ENCODE peak calls at places on chromosomes 2 and 18, in seven cellular contexts. J, C, X, V, M, T and Y are unnamed samples.

GRCh38 chr2:101805146-101806088 is 107.9 kb downstream of the MAP4K4 start:
- DNase-seq in J (peak; percentile 42), C (no peak), X (no peak), V (peak; percentile 27), M (no peak), T (no peak), Y (no peak)

GRCh38 chr18:47150029-47150823 is at the start of gene HDHD2:
- DNase-seq in J (peak; percentile 78), C (peak; percentile 57), X (peak; percentile 90), V (peak; percentile 86), M (peak; percentile 85), T (peak; percentile 94), Y (peak; percentile 88)

GRCh38 chr2:134782792-134783191 is 55.6 kb upstream of the ACMSD start:
- DNase-seq in J (peak; percentile 36), C (no peak), X (no peak), V (peak; percentile 19), M (no peak), T (no peak), Y (no peak)

GRCh38 chr2:69535739-69536374 is 98.6 kb upstream of the NFU1 start:
- DNase-seq in J (no peak), C (no peak), X (no peak), V (no peak), M (no peak), T (no peak), Y (no peak)

GRCh38 chr2:20218331-20219320 is 6.3 kb downstream of the SDC1 start:
- DNase-seq in J (no peak), C (no peak), X (no peak), V (no peak), M (no peak), T (peak; percentile 52), Y (no peak)

GRCh38 chr2:221276033-221276432 is 296.1 kb downstream of the EPHA4 start:
- DNase-seq in J (no peak), C (no peak), X (no peak), V (no peak), M (no peak), T (no peak), Y (no peak)

GRCh38 chr18:31369478-31369877 is 7.1 kb upstream of the DSG4 start:
- DNase-seq in J (no peak), C (no peak), X (no peak), V (no peak), M (no peak), T (no peak), Y (no peak)

GRCh38 chr2:238236571-238236970 is 3.3 kb downstream of the HES6 start:
- DNase-seq in J (no peak), C (no peak), X (no peak), V (no peak), M (no peak), T (no peak), Y (no peak)

GRCh38 chr18:58860747-58861224 is 3.9 kb upstream of the ZNF532 start:
- DNase-seq in J (peak; percentile 31), C (no peak), X (no peak), V (no peak), M (no peak), T (no peak), Y (no peak)

GRCh38 chr2:222298311-222299150 is at the start of gene PAX3:
- DNase-seq in J (no peak), C (no peak), X (no peak), V (peak; percentile 61), M (no peak), T (no peak), Y (no peak)

GRCh38 chr2:222296911-222297599 is 1.7 kb downstream of the PAX3 start:
- DNase-seq in J (no peak), C (no peak), X (no peak), V (no peak), M (no peak), T (no peak), Y (no peak)

GRCh38 chr2:222298000-222298310 is 843 bp downstream of the PAX3 start:
- DNase-seq in J (no peak), C (no peak), X (no peak), V (no peak), M (no peak), T (no peak), Y (no peak)

GRCh38 chr2:222296311-222296736 is 2.5 kb downstream of the PAX3 start:
- DNase-seq in J (no peak), C (no peak), X (no peak), V (no peak), M (no peak), T (no peak), Y (no peak)

GRCh38 chr2:222297600-222297935 is 1.2 kb downstream of the PAX3 start:
- DNase-seq in J (no peak), C (no peak), X (no peak), V (no peak), M (no peak), T (no peak), Y (no peak)
- H3K27me3 ChIP-seq in J (peaks cover 92% of the 10 kb centered on the region), C (no peaks in the 10 kb centered on the region), X (peaks cover 95% of the 10 kb centered on the region), V (peaks cover 100% of the 10 kb centered on the region), M (peaks cover 100% of the 10 kb centered on the region), T (peaks cover 99% of the 10 kb centered on the region), Y (peaks cover 100% of the 10 kb centered on the region)

GRCh38 chr2:176188218-176188968 is at the start of gene HOXD1:
- DNase-seq in J (no peak), C (no peak), X (no peak), V (no peak), M (no peak), T (peak; percentile 90), Y (peak; percentile 78)

GRCh38 chr2:176187306-176188217 is 906 bp upstream of the HOXD1 start:
- DNase-seq in J (no peak), C (no peak), X (no peak), V (no peak), M (no peak), T (no peak), Y (no peak)

GRCh38 chr2:176189666-176190641 is 1.5 kb downstream of the HOXD1 start:
- DNase-seq in J (no peak), C (no peak), X (no peak), V (peak; percentile 35), M (no peak), T (no peak), Y (no peak)

GRCh38 chr2:176186024-176186423 is 2.4 kb upstream of the HOXD1 start:
- DNase-seq in J (no peak), C (no peak), X (no peak), V (no peak), M (no peak), T (no peak), Y (no peak)

GRCh38 chr2:176188969-176189665 is 649 bp downstream of the HOXD1 start:
- DNase-seq in J (no peak), C (no peak), X (no peak), V (no peak), M (no peak), T (peak; percentile 77), Y (peak; percentile 52)
- H3K27ac ChIP-seq in J (no peak overlapping the region), C (no peak overlapping the region), X (no peak overlapping the region), V (no peak overlapping the region), M (peak overlapping the region; percentile 26), T (peak overlapping the region; percentile 74), Y (peak overlapping the region; percentile 75)

GRCh38 chr2:241595600-241596140 is 37.1 kb downstream of the BOK start:
- DNase-seq in J (no peak), C (no peak), X (peak; percentile 31), V (peak; percentile 24), M (no peak), T (no peak), Y (no peak)

GRCh38 chr2:241598061-241598460 is 38.9 kb downstream of the THAP4 start:
- DNase-seq in J (no peak), C (no peak), X (peak; percentile 29), V (no peak), M (no peak), T (peak; percentile 15), Y (no peak)

GRCh38 chr2:241597561-241597960 is 39.0 kb downstream of the BOK start:
- DNase-seq in J (no peak), C (no peak), X (peak; percentile 34), V (no peak), M (no peak), T (peak; percentile 37), Y (no peak)

GRCh38 chr2:241601841-241602240 is 35.1 kb downstream of the THAP4 start:
- DNase-seq in J (no peak), C (no peak), X (no peak), V (no peak), M (no peak), T (no peak), Y (no peak)

DNA sequence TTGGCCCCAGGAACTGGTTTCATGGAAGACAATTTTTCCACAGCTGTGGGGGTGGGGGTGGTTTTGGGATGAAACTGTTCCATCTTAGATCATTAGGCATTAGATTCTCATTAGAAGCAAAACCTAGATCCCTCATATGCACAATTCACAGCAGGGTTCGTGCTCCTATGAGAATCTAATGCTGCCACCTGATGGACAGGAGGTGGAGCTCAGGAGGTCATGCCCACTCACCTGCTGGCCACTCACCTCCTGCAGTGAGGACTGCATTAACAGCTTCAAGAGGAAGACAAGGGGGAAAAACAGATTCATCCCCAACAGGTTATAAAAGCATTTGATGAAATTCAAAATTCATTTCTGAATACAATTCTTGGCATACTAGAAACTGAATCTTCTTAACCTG is 38.5 kb downstream of the THAP4 start:
- DNase-seq in J (no peak), C (no peak), X (no peak), V (no peak), M (no peak), T (peak; percentile 61), Y (no peak)
- TF ChIP-seq CTCF in J (no peak), C (no peak), X (no peak), V (no peak), M (no peak), T (peak; percentile 37), Y (peak; percentile 28)

GRCh38 chr2:66427219-66427768 is 7.6 kb upstream of the MEIS1 start:
- DNase-seq in J (no peak), C (no peak), X (no peak), V (no peak), M (no peak), T (no peak), Y (no peak)

GRCh38 chr2:66423391-66423790 is 11.5 kb upstream of the MEIS1 start:
- DNase-seq in J (no peak), C (no peak), X (no peak), V (no peak), M (no peak), T (no peak), Y (no peak)

GRCh38 chr2:66428986-66429612 is 5.8 kb upstream of the MEIS1 start:
- DNase-seq in J (peak; percentile 80), C (no peak), X (no peak), V (peak; percentile 80), M (no peak), T (no peak), Y (no peak)

GRCh38 chr2:66430195-66430905 is 4.6 kb upstream of the MEIS1 start:
- DNase-seq in J (no peak), C (no peak), X (no peak), V (no peak), M (no peak), T (no peak), Y (no peak)

DNA sequence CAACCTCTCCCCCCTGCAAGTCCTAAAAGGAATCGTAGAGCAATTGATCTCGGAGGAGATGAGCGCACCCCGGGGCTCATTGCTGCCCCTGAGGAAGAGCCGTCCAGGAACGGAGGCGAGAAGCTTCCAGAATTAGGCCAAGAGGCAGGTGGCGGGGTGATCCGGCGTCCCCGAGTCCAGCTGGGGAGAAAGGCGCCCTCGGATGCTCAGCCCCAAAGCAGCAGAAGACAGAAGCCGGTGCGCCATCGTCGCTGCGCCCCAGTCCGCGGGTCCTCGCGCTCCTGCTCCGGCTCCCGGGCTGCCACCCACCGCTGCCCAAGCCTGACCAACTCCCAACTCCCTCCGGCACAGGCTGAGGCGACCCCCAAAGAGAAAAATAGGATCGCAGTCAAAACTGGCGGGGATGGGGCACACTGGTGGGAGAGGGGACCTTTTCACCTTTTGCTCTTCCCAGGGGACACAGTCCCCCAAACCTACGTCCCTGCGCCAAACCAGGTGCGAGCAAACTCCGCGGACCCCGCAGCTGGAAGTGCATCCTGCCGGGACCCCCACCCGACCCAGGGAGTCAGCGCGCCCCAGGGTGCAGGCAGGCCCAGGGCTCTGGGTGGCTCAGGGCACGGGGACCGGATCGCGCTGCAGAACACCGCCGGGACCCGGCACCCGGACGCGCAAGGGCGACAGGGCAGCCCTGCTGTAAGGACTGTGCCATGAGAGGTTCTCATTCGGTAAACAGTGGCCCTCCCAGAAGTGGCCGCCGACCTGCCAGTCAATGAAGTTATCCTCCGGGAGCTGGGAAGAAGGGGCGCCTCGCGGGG is 8.5 kb upstream of the MEIS1 start:
- DNase-seq in J (no peak), C (no peak), X (no peak), V (peak; percentile 61), M (no peak), T (no peak), Y (peak; percentile 40)
- H3K27me3 ChIP-seq in J (no peaks in the 10 kb centered on the region), C (no peaks in the 10 kb centered on the region), X (peaks cover 25% of the 10 kb centered on the region), V (no peaks in the 10 kb centered on the region), M (peaks cover 24% of the 10 kb centered on the region), T (peaks cover 33% of the 10 kb centered on the region), Y (peaks cover 42% of the 10 kb centered on the region)